ENCODE peak calls at places on chromosome 16, in nine cellular contexts. Q is AG09309, V is adrenal gland, R is endothelial cell, P is AG10803, X is nephron progenitor cell, H is tibial artery, I is fibroblast of the aortic adventitia, B is GM12878. D is an unnamed sample.

GRCh38 chr16:85142771-85143211 is 30.5 kb upstream of the CIBAR2 start:
- DNase-seq in Q (no peak), V (no peak), R (no peak), P (no peak), X (no peak), H (no peak), I (no peak), B (no peak), D (no peak)

GRCh38 chr16:3070608-3071111 is 5.2 kb downstream of the IL32 start:
- DNase-seq in Q (no peak), V (no peak), R (no peak), P (no peak), X (no peak), H (no peak), I (no peak), B (no peak), D (no peak)

GRCh38 chr16:20871258-20871657 is 28.9 kb downstream of the DCUN1D3 start:
- DNase-seq in Q (no peak), V (no peak), R (no peak), P (peak; percentile 35), X (no peak), H (no peak), I (peak; percentile 54), B (no peak), D (no peak)

GRCh38 chr16:9526791-9527190 is 435.3 kb downstream of the HAPSTR1 start:
- DNase-seq in Q (no peak), V (no peak), R (no peak), P (no peak), X (no peak), H (no peak), I (no peak), B (no peak), D (no peak)

GRCh38 chr16:84465154-84465553 is 39.3 kb downstream of the MEAK7 start:
- DNase-seq in Q (no peak), V (peak; percentile 6), R (no peak), P (no peak), X (no peak), H (peak; percentile 4), I (no peak), B (no peak), D (no peak)

GRCh38 chr16:19974607-19975006 is 90.0 kb upstream of the GPRC5B start:
- DNase-seq in Q (no peak), V (no peak), R (no peak), P (no peak), X (no peak), H (no peak), I (no peak), B (no peak), D (no peak)

GRCh38 chr16:68512183-68512582 is 26.9 kb upstream of the ZFP90 start:
- DNase-seq in Q (no peak), V (no peak), R (no peak), P (no peak), X (no peak), H (no peak), I (no peak), B (no peak), D (no peak)

GRCh38 chr16:28324887-28325279 is 32.6 kb downstream of the SBK1 start:
- DNase-seq in Q (no peak), V (no peak), R (no peak), P (no peak), X (no peak), H (no peak), I (no peak), B (no peak), D (no peak)

GRCh38 chr16:16045311-16045710 is 95.9 kb downstream of the ABCC1 start:
- DNase-seq in Q (no peak), V (no peak), R (no peak), P (no peak), X (no peak), H (no peak), I (no peak), B (no peak), D (no peak)

GRCh38 chr16:7351572-7351971 is 18.9 kb downstream of the RBFOX1 start:
- DNase-seq in Q (no peak), V (no peak), R (no peak), P (no peak), X (no peak), H (no peak), I (no peak), B (no peak), D (no peak)

GRCh38 chr16:85390511-85391174 is 222.5 kb upstream of the GSE1 start:
- DNase-seq in Q (peak; percentile 74), V (peak; percentile 97), R (peak; percentile 3), P (peak; percentile 92), X (peak; percentile 57), H (peak; percentile 91), I (peak; percentile 93), B (no peak), D (peak; percentile 51)

GRCh38 chr16:8849411-8850011 is 19.3 kb downstream of the CARHSP1 start:
- DNase-seq in Q (no peak), V (no peak), R (no peak), P (no peak), X (no peak), H (no peak), I (peak; percentile 36), B (no peak), D (no peak)

GRCh38 chr16:50093607-50094570 is 28.1 kb downstream of the HEATR3 start:
- DNase-seq in Q (no peak), V (peak; percentile 74), R (no peak), P (peak; percentile 45), X (no peak), H (peak; percentile 77), I (no peak), B (no peak), D (no peak)

GRCh38 chr16:12016166-12016947 is 39.8 kb downstream of the SNX29 start:
- DNase-seq in Q (no peak), V (no peak), R (no peak), P (peak; percentile 60), X (no peak), H (no peak), I (peak; percentile 49), B (no peak), D (no peak)

GRCh38 chr16:13093676-13094075 is 192.3 kb downstream of the SHISA9 start:
- DNase-seq in Q (no peak), V (no peak), R (no peak), P (peak; percentile 3), X (no peak), H (no peak), I (no peak), B (no peak), D (no peak)

GRCh38 chr16:81896902-81897301 is 114.4 kb downstream of the SDR42E1 start:
- DNase-seq in Q (no peak), V (no peak), R (no peak), P (no peak), X (no peak), H (no peak), I (no peak), B (no peak), D (no peak)

GRCh38 chr16:81894592-81894991 is 115.5 kb downstream of the PLCG2 start:
- DNase-seq in Q (no peak), V (no peak), R (no peak), P (no peak), X (no peak), H (no peak), I (no peak), B (no peak), D (no peak)

GRCh38 chr16:81889896-81890634 is 111.0 kb downstream of the PLCG2 start:
- DNase-seq in Q (peak; percentile 16), V (peak; percentile 72), R (peak; percentile 73), P (peak; percentile 66), X (peak; percentile 68), H (peak; percentile 38), I (peak; percentile 70), B (no peak), D (no peak)

GRCh38 chr16:81888520-81889394 is 109.7 kb downstream of the PLCG2 start:
- DNase-seq in Q (no peak), V (no peak), R (no peak), P (no peak), X (no peak), H (no peak), I (no peak), B (no peak), D (no peak)

DNA sequence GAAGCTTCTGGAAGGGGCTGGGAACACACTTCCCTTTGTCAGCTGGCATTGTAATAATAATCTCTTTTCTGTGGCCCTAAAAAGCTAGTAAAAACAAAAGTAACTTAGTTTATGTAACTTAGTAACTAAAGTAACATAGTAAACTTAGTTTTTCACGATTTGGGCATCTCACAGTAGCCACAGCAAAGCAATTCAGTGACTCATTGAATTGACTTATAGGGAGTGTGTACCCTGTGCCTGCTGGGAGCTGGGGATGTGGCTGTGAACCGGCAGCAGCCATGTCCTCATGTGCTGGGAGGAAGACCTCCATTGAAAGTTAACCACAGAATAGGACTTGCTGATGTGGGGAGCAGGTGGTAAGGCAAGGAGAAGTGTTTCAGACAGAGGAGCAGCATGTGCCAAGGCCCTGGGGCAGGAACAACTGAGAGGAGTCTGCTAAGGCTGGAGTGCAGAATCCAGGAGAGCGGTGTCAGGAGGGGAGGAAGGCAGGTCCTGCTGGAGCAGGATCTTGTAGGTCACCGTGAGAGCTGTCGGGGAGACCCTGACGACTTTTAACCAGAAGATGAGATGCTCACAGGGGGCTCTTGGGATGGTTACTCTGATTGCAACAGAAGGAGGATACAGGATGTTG is 112.8 kb downstream of the PLCG2 start:
- DNase-seq in Q (no peak), V (no peak), R (no peak), P (no peak), X (no peak), H (no peak), I (no peak), B (no peak), D (no peak)
- TF ChIP-seq CTCF in Q (no peak), V (no peak), R (no peak), P (no peak), X (no peak), H (no peak), I (no peak), B (no peak), D (no peak)

DNA sequence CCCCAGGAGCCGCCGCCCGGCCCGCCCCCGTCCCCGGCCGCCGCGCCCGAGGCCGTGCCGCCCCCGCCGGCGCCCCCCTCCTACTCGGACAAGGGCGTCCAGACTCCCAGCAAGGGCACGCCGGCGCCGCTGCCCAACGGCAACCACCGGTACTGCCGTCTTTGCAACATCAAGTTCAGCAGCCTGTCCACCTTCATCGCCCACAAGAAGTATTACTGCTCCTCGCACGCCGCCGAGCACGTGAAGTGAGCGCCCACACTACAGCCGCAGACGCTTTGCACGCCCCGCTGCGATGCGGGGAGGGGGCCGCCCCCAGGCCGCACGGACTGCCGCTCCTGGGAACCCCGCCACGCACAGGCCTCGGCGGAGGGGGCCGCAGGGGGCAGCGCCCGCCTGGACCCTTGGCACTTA is 35.5 kb upstream of the ZC3H18 start:
- DNase-seq in Q (no peak), V (peak; percentile 68), R (no peak), P (peak; percentile 52), X (peak; percentile 65), H (no peak), I (no peak), B (no peak), D (no peak)
- TF ChIP-seq CTCF in Q (peak; percentile 5), V (no peak), R (no peak), P (peak; percentile 28), X (no peak), H (peak; percentile 12), I (no peak), B (peak; percentile 14), D (no peak)

GRCh38 chr16:86567701-86568571 is 1.3 kb downstream of the FOXC2 start:
- DNase-seq in Q (no peak), V (no peak), R (peak; percentile 56), P (peak; percentile 52), X (peak; percentile 64), H (no peak), I (peak; percentile 47), B (no peak), D (no peak)
- TF ChIP-seq CTCF in Q (peak; percentile 7), V (no peak), R (no peak), P (no peak), X (no peak), H (peak; percentile 9), I (no peak), B (no peak), D (no peak)

GRCh38 chr16:24671455-24671954 is 57.9 kb upstream of the TNRC6A start:
- DNase-seq in Q (no peak), V (peak; percentile 29), R (no peak), P (no peak), X (no peak), H (no peak), I (no peak), B (no peak), D (no peak)
- TF ChIP-seq CTCF in Q (no peak), V (no peak), R (no peak), P (no peak), X (no peak), H (no peak), I (peak; percentile 31), B (no peak), D (no peak)